ENCODE peak calls at places on chromosome 18, in six cellular contexts. B, W, D, G, N and C are unnamed samples.
A peak's percentile ranks its signal among the peaks of the same experiment; 100 is the strongest.

GRCh38 chr18:80158365-80158764 is 49.3 kb downstream of the ADNP2 start:
- DNase-seq in B (no peak), W (no peak), D (no peak), G (no peak), N (no peak), C (no peak)

GRCh38 chr18:55780591-55781071 is 192.6 kb upstream of the TCF4 start:
- DNase-seq in B (no peak), W (no peak), D (no peak), G (no peak), N (peak; percentile 48), C (no peak)

GRCh38 chr18:41992066-41992465 is 37.0 kb downstream of the PIK3C3 start:
- DNase-seq in B (no peak), W (no peak), D (no peak), G (no peak), N (no peak), C (no peak)

GRCh38 chr18:62973689-62974088 is 258.3 kb downstream of the PHLPP1 start:
- DNase-seq in B (no peak), W (no peak), D (no peak), G (no peak), N (no peak), C (no peak)

GRCh38 chr18:66461344-66461743 is 142.5 kb downstream of the CDH19 start:
- DNase-seq in B (no peak), W (no peak), D (no peak), G (no peak), N (no peak), C (no peak)

GRCh38 chr18:73153271-73153670 is 285.5 kb upstream of the NETO1 start:
- DNase-seq in B (no peak), W (no peak), D (no peak), G (no peak), N (peak; percentile 3), C (no peak)

GRCh38 chr18:62198259-62198658 is 11.2 kb downstream of the RELCH start:
- DNase-seq in B (no peak), W (no peak), D (no peak), G (no peak), N (no peak), C (no peak)

GRCh38 chr18:77052656-77053309 is 79.8 kb downstream of the MBP start:
- DNase-seq in B (no peak), W (no peak), D (no peak), G (no peak), N (no peak), C (no peak)

GRCh38 chr18:64546451-64546850 is 397.6 kb upstream of the LINC00305 start:
- DNase-seq in B (no peak), W (no peak), D (no peak), G (no peak), N (no peak), C (no peak)

GRCh38 chr18:63564021-63564420 is 21.9 kb downstream of the SERPINB12 start:
- DNase-seq in B (no peak), W (no peak), D (no peak), G (no peak), N (no peak), C (no peak)

GRCh38 chr18:23072079-23072478 is 63.2 kb upstream of the CABLES1 start:
- DNase-seq in B (no peak), W (no peak), D (no peak), G (no peak), N (no peak), C (no peak)

GRCh38 chr18:36354989-36355388 is 57.5 kb downstream of the FHOD3 start:
- DNase-seq in B (no peak), W (no peak), D (no peak), G (no peak), N (peak; percentile 81), C (no peak)

GRCh38 chr18:35582899-35583558 is 1.5 kb downstream of the GALNT1 start:
- DNase-seq in B (no peak), W (no peak), D (no peak), G (no peak), N (peak; percentile 45), C (no peak)

GRCh38 chr18:61749031-61749430 is 143.8 kb downstream of the RNF152 start:
- DNase-seq in B (no peak), W (no peak), D (no peak), G (no peak), N (no peak), C (no peak)

GRCh38 chr18:32771871-32772499 is 838 bp downstream of the KLHL14 start:
- DNase-seq in B (no peak), W (no peak), D (no peak), G (peak; percentile 67), N (no peak), C (no peak)

GRCh38 chr18:21747764-21748693 is 7.4 kb downstream of the MIB1 start:
- DNase-seq in B (no peak), W (no peak), D (no peak), G (no peak), N (no peak), C (no peak)

GRCh38 chr18:66764225-66764624 is 160.3 kb upstream of the CDH19 start:
- DNase-seq in B (no peak), W (no peak), D (no peak), G (no peak), N (no peak), C (no peak)

GRCh38 chr18:57748770-57749603 is 54.1 kb downstream of the ATP8B1 start:
- DNase-seq in B (peak; percentile 61), W (peak; percentile 42), D (no peak), G (no peak), N (peak; percentile 69), C (peak; percentile 21)

GRCh38 chr18:79866889-79867574 is 69.3 kb downstream of the KCNG2 start:
- DNase-seq in B (peak; percentile 49), W (no peak), D (no peak), G (no peak), N (peak; percentile 29), C (no peak)

GRCh38 chr18:23539298-23539697 is 36.0 kb downstream of the RMC1 start:
- DNase-seq in B (no peak), W (no peak), D (no peak), G (no peak), N (no peak), C (no peak)

GRCh38 chr18:39037925-39038324 is 1472.3 kb upstream of the CELF4 start:
- DNase-seq in B (no peak), W (no peak), D (no peak), G (no peak), N (no peak), C (no peak)

GRCh38 chr18:79848579-79849327 is 51.0 kb downstream of the KCNG2 start:
- DNase-seq in B (no peak), W (no peak), D (no peak), G (peak; percentile 47), N (no peak), C (no peak)

GRCh38 chr18:50138181-50139064 is 56.5 kb downstream of the MYO5B start:
- DNase-seq in B (no peak), W (no peak), D (no peak), G (no peak), N (no peak), C (no peak)

GRCh38 chr18:2655153-2655953 is at the start of gene SMCHD1:
- DNase-seq in B (peak; percentile 72), W (peak; percentile 92), D (peak; percentile 90), G (peak; percentile 87), N (peak; percentile 78), C (peak; percentile 65)

GRCh38 chr18:2656237-2657042 is 914 bp downstream of the SMCHD1 start:
- DNase-seq in B (peak; percentile 13), W (peak; percentile 55), D (peak; percentile 65), G (no peak), N (peak; percentile 31), C (no peak)

GRCh38 chr18:2657043-2657512 is 1.6 kb downstream of the SMCHD1 start:
- DNase-seq in B (no peak), W (no peak), D (no peak), G (no peak), N (no peak), C (no peak)

GRCh38 chr18:2654828-2655152 is 736 bp upstream of the SMCHD1 start:
- DNase-seq in B (peak; percentile 17), W (no peak), D (no peak), G (no peak), N (peak; percentile 7), C (no peak)

DNA sequence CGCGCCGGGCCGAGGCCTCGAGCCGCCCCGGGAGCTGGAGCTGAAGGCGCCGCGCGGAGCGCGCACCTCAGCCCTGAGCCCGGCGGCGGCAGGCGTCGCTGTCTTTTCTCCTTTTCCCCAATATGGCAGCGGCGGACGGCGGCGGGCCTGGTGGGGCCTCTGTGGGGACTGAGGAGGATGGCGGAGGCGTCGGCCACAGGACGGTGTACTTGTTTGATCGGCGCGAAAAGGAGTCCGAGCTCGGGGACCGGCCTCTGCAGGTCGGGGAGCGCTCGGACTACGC is 369 bp downstream of the SMCHD1 start:
- DNase-seq in B (peak; percentile 60), W (no peak), D (no peak), G (no peak), N (no peak), C (no peak)
- TF ChIP-seq POLR2A in B (no peak), W (no peak), D (no peak), G (no peak), N (no peak), C (no peak)

GRCh38 chr18:834086-834720 is 22.2 kb upstream of the YES1 start:
- DNase-seq in B (no peak), W (no peak), D (no peak), G (no peak), N (no peak), C (no peak)

GRCh38 chr18:830315-830901 is 18.4 kb upstream of the YES1 start:
- DNase-seq in B (no peak), W (no peak), D (no peak), G (no peak), N (peak; percentile 67), C (no peak)

GRCh38 chr18:829432-829831 is 17.4 kb upstream of the YES1 start:
- DNase-seq in B (no peak), W (no peak), D (no peak), G (no peak), N (no peak), C (no peak)

GRCh38 chr18:833197-833596 is 21.2 kb upstream of the YES1 start:
- DNase-seq in B (no peak), W (no peak), D (no peak), G (no peak), N (no peak), C (no peak)

GRCh38 chr18:832085-832681 is 20.1 kb upstream of the YES1 start:
- DNase-seq in B (peak; percentile 43), W (peak; percentile 32), D (peak; percentile 65), G (peak; percentile 62), N (no peak), C (no peak)
- TF ChIP-seq POLR2A in B (no peak), W (no peak), D (no peak), G (no peak), N (no peak), C (no peak)

GRCh38 chr18:5543854-5544389 is at the start of gene EPB41L3:
- DNase-seq in B (no peak), W (no peak), D (peak; percentile 26), G (peak; percentile 58), N (peak; percentile 20), C (no peak)
- TF ChIP-seq POLR2A in B (no peak), W (no peak), D (peak; percentile 42), G (no peak), N (no peak), C (no peak)

GRCh38 chr18:31616586-31616985 is 24.9 kb downstream of the TTR start:
- DNase-seq in B (no peak), W (no peak), D (no peak), G (no peak), N (no peak), C (no peak)
- TF ChIP-seq POLR2A in B (no peak), W (no peak), D (no peak), G (no peak), N (no peak), C (no peak)

GRCh38 chr18:31102020-31102684 is at the start of gene DSC2:
- DNase-seq in B (peak; percentile 14), W (peak; percentile 61), D (peak; percentile 86), G (peak; percentile 79), N (no peak), C (peak; percentile 16)
- TF ChIP-seq POLR2A in B (no peak), W (no peak), D (peak; percentile 88), G (peak; percentile 71), N (no peak), C (no peak)